ENCODE peak calls at places on chromosomes 5 and 9, in six cellular contexts. Q, H, V, R, K and W are unnamed samples.
A peak's percentile ranks its signal among the peaks of the same experiment; 100 is the strongest.

GRCh38 chr9:128231638-128232568 is 28.7 kb downstream of the DNM1 start:
- DNase-seq in Q (no peak), H (no peak), V (no peak), R (no peak), K (no peak), W (no peak)

GRCh38 chr9:71839665-71840064 is 71.3 kb downstream of the ABHD17B start:
- DNase-seq in Q (no peak), H (no peak), V (no peak), R (no peak), K (no peak), W (no peak)

GRCh38 chr5:93219641-93220145 is 361.3 kb downstream of the NR2F1-AS1 start:
- DNase-seq in Q (no peak), H (no peak), V (no peak), R (no peak), K (no peak), W (no peak)

GRCh38 chr5:127518319-127518621 is 830 bp downstream of the PRRC1 start:
- DNase-seq in Q (no peak), H (no peak), V (peak; percentile 62), R (no peak), K (no peak), W (no peak)

GRCh38 chr9:115553082-115553481 is 435.1 kb upstream of the TNC start:
- DNase-seq in Q (no peak), H (no peak), V (no peak), R (no peak), K (no peak), W (no peak)

GRCh38 chr9:93501406-93501805 is 48.0 kb upstream of the FAM120AOS start:
- DNase-seq in Q (no peak), H (no peak), V (no peak), R (no peak), K (no peak), W (no peak)

GRCh38 chr5:137605377-137605776 is 106.3 kb upstream of the SPOCK1 start:
- DNase-seq in Q (no peak), H (no peak), V (peak; percentile 93), R (no peak), K (no peak), W (no peak)

GRCh38 chr9:129027685-129028191 is 393 bp downstream of the SH3GLB2 start:
- DNase-seq in Q (no peak), H (no peak), V (no peak), R (no peak), K (no peak), W (no peak)

GRCh38 chr9:88746029-88746743 is 211.2 kb downstream of the NXNL2 start:
- DNase-seq in Q (peak; percentile 84), H (no peak), V (no peak), R (no peak), K (no peak), W (no peak)

GRCh38 chr5:35990941-35991592 is at the start of gene UGT3A1:
- DNase-seq in Q (no peak), H (no peak), V (no peak), R (peak; percentile 25), K (no peak), W (no peak)

GRCh38 chr5:43315262-43315661 is 2.0 kb upstream of the HMGCS1 start:
- DNase-seq in Q (no peak), H (no peak), V (no peak), R (no peak), K (no peak), W (no peak)

GRCh38 chr9:134258828-134259546 is 67.3 kb upstream of the RXRA start:
- DNase-seq in Q (no peak), H (no peak), V (peak; percentile 26), R (no peak), K (no peak), W (no peak)

GRCh38 chr5:134874831-134875655 is 872 bp downstream of the TXNDC15 start:
- DNase-seq in Q (peak; percentile 66), H (peak; percentile 61), V (peak; percentile 86), R (peak; percentile 12), K (no peak), W (peak; percentile 83)

GRCh38 chr5:15004506-15004905 is 132.9 kb upstream of the ANKH start:
- DNase-seq in Q (no peak), H (no peak), V (peak; percentile 22), R (no peak), K (no peak), W (no peak)

GRCh38 chr9:113350937-113351336 is 1.6 kb downstream of the BSPRY start:
- DNase-seq in Q (no peak), H (no peak), V (no peak), R (no peak), K (no peak), W (no peak)